ENCODE peak calls at places on chromosome 10, in seven cellular contexts. L is colonic mucosa, T is sigmoid colon, Y is neural progenitor cell, P is type B pancreatic cell, H is cardiac muscle cell, N is astrocyte of the spinal cord. Z is an unnamed sample.

GRCh38 chr10:17335065-17335464 is 107.0 kb downstream of the VIM start:
- DNase-seq in T (no peak), L (no peak), H (no peak), Y (no peak), N (peak), P (no peak), Z (no peak)

GRCh38 chr10:86151613-86152012 is 215.0 kb downstream of the GRID1 start:
- DNase-seq in L (no peak), T (no peak), P (no peak), N (no peak), H (no peak), Y (no peak), Z (no peak)

GRCh38 chr10:92573091-92573797 is 649 bp downstream of the IDE start:
- DNase-seq in H (peak), P (peak), Y (peak), L (peak), N (peak), T (peak), Z (peak)

GRCh38 chr10:9254353-9254752 is 1199.9 kb downstream of the GATA3 start:
- DNase-seq in H (no peak), Y (no peak), P (no peak), L (no peak), N (peak), T (no peak), Z (no peak)

GRCh38 chr10:99619090-99619800 is 994 bp downstream of the SLC25A28 start:
- DNase-seq in L (peak), Y (peak), T (no peak), H (no peak), P (no peak), N (peak), Z (peak)

GRCh38 chr10:75209325-75210192 is 1.0 kb upstream of the VDAC2 start:
- DNase-seq in T (peak), N (peak), P (no peak), L (peak), H (no peak), Y (no peak), Z (peak)

GRCh38 chr10:80968903-80969302 is 431.2 kb downstream of the SH2D4B start:
- DNase-seq in H (no peak), P (no peak), L (no peak), T (no peak), N (no peak), Y (no peak), Z (no peak)

GRCh38 chr10:79051766-79052165 is 17.0 kb upstream of the ZMIZ1 start:
- DNase-seq in L (peak), P (no peak), T (peak), Y (no peak), H (no peak), N (no peak), Z (no peak)

GRCh38 chr10:132701099-132701845 is 84.7 kb downstream of the NKX6-2 start:
- DNase-seq in P (peak), N (no peak), T (peak), L (no peak), H (no peak), Y (no peak), Z (no peak)

GRCh38 chr10:24503627-24504320 is 219.9 kb downstream of the ARHGAP21 start:
- DNase-seq in P (no peak), H (peak), T (no peak), L (peak), N (peak), Y (peak), Z (peak)

GRCh38 chr10:14601872-14602725 is 172.6 kb downstream of the FAM107B start:
- DNase-seq in Y (no peak), T (no peak), L (no peak), P (no peak), H (no peak), N (peak), Z (peak)

GRCh38 chr10:127063762-127064161 is 132.6 kb downstream of the INSYN2A start:
- DNase-seq in T (no peak), P (no peak), N (no peak), Y (no peak), L (no peak), H (no peak), Z (no peak)

GRCh38 chr10:76117949-76118348 is 686.5 kb downstream of the LRMDA start:
- DNase-seq in T (no peak), L (no peak), N (peak), H (no peak), P (no peak), Y (no peak), Z (no peak)

GRCh38 chr10:68202965-68203358 is 29.0 kb downstream of the ATOH7 start:
- DNase-seq in H (no peak), T (no peak), N (peak), P (no peak), L (no peak), Y (no peak), Z (no peak)

GRCh38 chr10:33229252-33229943 is 105.1 kb downstream of the NRP1 start:
- DNase-seq in P (no peak), H (peak), T (no peak), N (peak), L (no peak), Y (no peak), Z (no peak)

GRCh38 chr10:102024799-102025198 is 31.2 kb downstream of the ARMH3 start:
- DNase-seq in N (no peak), H (no peak), Y (no peak), P (no peak), T (no peak), L (no peak), Z (no peak)

GRCh38 chr10:118956253-118957140 is 73.0 kb upstream of the NANOS1 start:
- DNase-seq in L (no peak), P (peak), T (no peak), Y (no peak), N (no peak), H (no peak), Z (peak)

GRCh38 chr10:124403548-124403947 is 15.2 kb downstream of the OAT start:
- DNase-seq in L (no peak), Y (peak), H (peak), T (no peak), P (no peak), N (peak), Z (peak)

GRCh38 chr10:33955676-33956075 is 621.2 kb upstream of the NRP1 start:
- DNase-seq in L (no peak), Y (no peak), H (no peak), N (peak), P (no peak), T (no peak), Z (no peak)

GRCh38 chr10:71812016-71812912 is 38.8 kb downstream of the PSAP start:
- DNase-seq in L (peak), P (no peak), H (peak), T (peak), Y (peak), N (peak), Z (peak)

GRCh38 chr10:5549462-5550249 is 24.9 kb downstream of the CALML3 start:
- DNase-seq in H (no peak), P (no peak), N (no peak), Y (no peak), L (peak), T (peak), Z (no peak)

GRCh38 chr10:70584941-70585544 is 17.5 kb downstream of the PRF1 start:
- DNase-seq in P (no peak), H (peak), N (peak), T (peak), Y (peak), L (no peak), Z (no peak)

GRCh38 chr10:93277360-93277759 is 203.7 kb downstream of the CYP26A1 start:
- DNase-seq in T (no peak), Y (no peak), N (no peak), H (no peak), L (no peak), P (no peak), Z (no peak)

GRCh38 chr10:5071411-5072198 is 22.6 kb upstream of the AKR1C3 start:
- DNase-seq in H (peak), P (no peak), N (peak), Y (peak), L (peak), T (peak), Z (no peak)

GRCh38 chr10:121157998-121158397 is 306.8 kb downstream of the WDR11 start:
- DNase-seq in N (peak), T (no peak), P (no peak), H (no peak), Y (no peak), L (peak), Z (no peak)

GRCh38 chr10:122675278-122675677 is 24.4 kb downstream of the C10orf120 start:
- DNase-seq in P (no peak), L (no peak), N (no peak), H (no peak), T (no peak), Y (no peak), Z (no peak)

GRCh38 chr10:118809372-118809695 is 54.6 kb upstream of the CACUL1 start:
- DNase-seq in P (no peak), Y (no peak), T (no peak), N (no peak), L (no peak), H (no peak), Z (no peak)

GRCh38 chr10:60003709-60004191 is 97.4 kb upstream of the CCDC6 start:
- DNase-seq in H (no peak), N (no peak), Y (peak), P (no peak), T (no peak), L (no peak), Z (no peak)

GRCh38 chr10:131312261-131312801 is 810 bp upstream of the TCERG1L start:
- DNase-seq in H (peak), Y (peak), L (no peak), N (no peak), T (no peak), P (peak), Z (no peak)
- TF ChIP-seq CTCF in H (peak), Y (peak), L (no peak), N (no peak), T (no peak), P (peak), Z (no peak)

DNA sequence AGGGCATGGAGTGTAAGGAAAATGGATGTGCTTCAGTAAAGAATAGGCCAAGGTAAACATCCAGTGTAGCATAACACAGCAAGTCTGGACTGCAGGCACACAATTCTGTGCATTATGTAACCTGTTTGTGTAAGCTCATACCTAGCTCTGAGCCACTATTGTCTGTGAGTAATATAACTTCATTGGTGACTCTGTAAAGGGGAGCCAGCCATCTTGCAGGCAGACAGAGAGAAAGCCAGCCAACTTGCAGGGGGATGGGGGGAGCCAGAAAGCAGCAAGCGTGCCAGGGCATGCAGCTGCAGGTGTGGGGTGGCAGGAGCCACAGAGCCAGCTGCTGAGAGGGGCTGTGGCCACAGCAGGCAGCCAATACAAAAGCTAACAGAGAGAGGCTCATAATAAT is 449.2 kb downstream of the IPMK start:
- DNase-seq in Y (no peak), L (no peak), H (no peak), P (no peak), N (no peak), T (no peak), Z (no peak)
- TF ChIP-seq CTCF in Y (no peak), L (no peak), H (no peak), P (no peak), N (no peak), T (no peak), Z (no peak)

GRCh38 chr10:90148121-90148855 is 446.9 kb downstream of the KIF20B start:
- DNase-seq in L (no peak), T (no peak), P (no peak), Y (peak), N (peak), H (peak), Z (no peak)
- TF ChIP-seq CTCF in L (no peak), T (no peak), P (peak), Y (peak), N (peak), H (peak), Z (peak)

GRCh38 chr10:100934084-100934659 is 21.4 kb downstream of the SLF2 start:
- DNase-seq in N (no peak), T (no peak), Y (no peak), P (no peak), H (no peak), L (no peak), Z (peak)
- TF ChIP-seq CTCF in N (peak), T (no peak), Y (peak), P (peak), H (peak), L (peak), Z (peak)

DNA sequence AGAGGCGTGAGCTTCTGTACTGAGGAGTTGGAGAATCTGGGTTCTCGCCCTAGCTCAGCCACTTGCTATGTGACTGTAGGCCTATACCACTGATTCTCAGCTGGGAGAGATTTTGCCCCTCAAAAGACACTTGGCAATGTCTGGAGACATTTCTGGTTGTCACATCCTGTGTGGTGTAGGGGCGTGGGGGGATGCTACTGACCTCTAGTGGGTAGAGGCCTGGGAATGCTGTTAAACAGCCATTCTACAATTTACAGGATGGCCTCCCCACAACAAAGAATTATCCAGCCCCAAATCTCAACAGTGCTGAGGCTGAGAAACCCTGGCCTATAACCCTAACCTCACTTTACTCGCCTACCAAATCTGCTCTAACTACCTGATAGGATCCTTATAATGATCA is 58.8 kb upstream of the GAD2 start:
- DNase-seq in Y (peak), N (no peak), L (no peak), T (no peak), P (no peak), H (no peak), Z (no peak)
- TF ChIP-seq CTCF in Y (peak), N (no peak), L (no peak), T (no peak), P (no peak), H (no peak), Z (no peak)

GRCh38 chr10:112347709-112348671 is 25.9 kb upstream of the ACSL5 start:
- DNase-seq in Y (no peak), H (no peak), L (no peak), N (no peak), T (no peak), P (no peak), Z (no peak)
- TF ChIP-seq CTCF in Y (no peak), H (no peak), L (no peak), N (no peak), T (no peak), P (no peak), Z (no peak)

GRCh38 chr10:112367516-112367915 is 6.4 kb upstream of the ACSL5 start:
- DNase-seq in Y (no peak), T (no peak), L (no peak), P (no peak), H (no peak), N (no peak), Z (no peak)

GRCh38 chr10:112365451-112365850 is 8.5 kb upstream of the ACSL5 start:
- DNase-seq in H (no peak), L (no peak), Y (no peak), P (no peak), T (no peak), N (no peak), Z (no peak)

GRCh38 chr10:112365014-112365432 is 8.9 kb upstream of the ACSL5 start:
- DNase-seq in N (no peak), L (no peak), H (no peak), P (no peak), Y (no peak), T (no peak), Z (no peak)

GRCh38 chr10:112369495-112370423 is 4.2 kb upstream of the ACSL5 start:
- DNase-seq in L (no peak), Y (no peak), T (no peak), P (no peak), N (no peak), H (no peak), Z (no peak)

DNA sequence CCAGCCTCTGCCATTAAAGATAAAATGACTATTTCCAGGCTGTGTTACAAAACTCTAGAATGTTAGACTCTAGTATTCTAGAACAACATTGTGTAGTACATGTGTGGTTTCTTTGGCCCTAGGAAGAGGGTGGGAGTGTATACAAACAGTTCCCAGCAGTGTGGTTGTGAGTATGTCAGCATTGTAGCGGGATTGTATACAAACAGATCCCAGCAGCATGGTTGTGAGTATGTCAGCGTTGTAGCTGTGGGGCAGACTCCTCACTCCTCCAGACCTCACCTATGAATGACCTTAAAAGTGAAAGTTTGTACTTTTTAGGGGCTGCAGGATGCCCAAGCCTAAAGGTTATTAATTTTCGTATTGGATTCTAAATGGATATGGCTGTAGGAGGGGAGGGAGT is 6.9 kb upstream of the ACSL5 start:
- DNase-seq in L (no peak), P (no peak), Y (no peak), T (no peak), H (no peak), N (no peak), Z (no peak)
- TF ChIP-seq CTCF in L (no peak), P (no peak), Y (no peak), T (no peak), H (no peak), N (no peak), Z (no peak)

DNA sequence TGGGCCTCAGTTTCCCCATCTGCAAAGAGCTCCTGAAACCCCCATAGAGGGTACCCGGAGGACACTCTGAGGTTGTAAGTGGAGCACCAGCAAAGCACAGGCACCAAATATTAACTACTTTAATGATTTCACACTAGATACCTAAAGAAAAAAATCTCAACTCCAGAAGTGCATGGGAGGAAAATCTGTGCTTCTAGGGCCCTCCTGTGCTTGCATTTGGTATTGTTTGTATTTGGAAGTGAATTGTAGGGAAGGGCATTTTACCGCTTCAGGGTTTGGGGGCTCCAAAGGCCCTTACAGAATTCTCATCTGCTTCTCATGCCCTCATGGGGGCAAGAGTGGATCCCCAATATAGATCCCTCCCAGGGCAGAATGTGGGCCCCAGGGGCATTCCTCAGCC is 22.4 kb upstream of the DRGX start:
- DNase-seq in T (no peak), N (no peak), L (no peak), H (no peak), Y (no peak), P (no peak), Z (no peak)
- TF ChIP-seq CTCF in T (no peak), N (no peak), L (no peak), H (no peak), Y (peak), P (peak), Z (no peak)

GRCh38 chr10:30241422-30242110 is 107.5 kb downstream of the MTPAP start:
- DNase-seq in L (no peak), Y (no peak), N (no peak), T (no peak), H (no peak), P (no peak), Z (no peak)
- TF ChIP-seq CTCF in L (no peak), Y (no peak), N (no peak), T (no peak), H (no peak), P (no peak), Z (no peak)